ENCODE peak calls at places on chromosomes 3 and 15, in five cellular contexts. X, T, B, U and S are unnamed samples.

GRCh38 chr15:68612979-68613740 is 34.4 kb downstream of the CORO2B start:
- DNase-seq in X (no peak), T (peak; percentile 40), B (no peak), U (no peak), S (no peak)

GRCh38 chr3:36653095-36653494 is 111.3 kb downstream of the DCLK3 start:
- DNase-seq in X (peak; percentile 56), T (no peak), B (no peak), U (no peak), S (no peak)

GRCh38 chr3:143970773-143971366 is 753 bp upstream of the DIPK2A start:
- DNase-seq in X (peak; percentile 39), T (no peak), B (peak; percentile 81), U (peak; percentile 53), S (peak; percentile 43)

GRCh38 chr3:28376424-28376823 is 27.8 kb upstream of the AZI2 start:
- DNase-seq in X (peak; percentile 14), T (peak; percentile 94), B (no peak), U (no peak), S (no peak)

GRCh38 chr15:27017168-27017809 is 46.3 kb downstream of the GABRG3 start:
- DNase-seq in X (peak; percentile 5), T (peak; percentile 65), B (no peak), U (peak; percentile 86), S (peak; percentile 54)

GRCh38 chr15:43794269-43795037 is 2.3 kb downstream of the SERF2 start:
- DNase-seq in X (peak; percentile 44), T (peak; percentile 53), B (no peak), U (no peak), S (no peak)

GRCh38 chr3:49723301-49723630 is 485 bp downstream of the GMPPB start:
- DNase-seq in X (no peak), T (peak; percentile 48), B (no peak), U (no peak), S (peak; percentile 55)

GRCh38 chr3:19149388-19149787 is 1.1 kb downstream of the KCNH8 start:
- DNase-seq in X (no peak), T (peak; percentile 37), B (no peak), U (peak; percentile 47), S (peak; percentile 51)

GRCh38 chr15:40500584-40501330 is 30.0 kb downstream of the CHST14 start:
- DNase-seq in X (peak; percentile 40), T (no peak), B (no peak), U (no peak), S (no peak)

GRCh38 chr3:44893097-44893496 is 18.7 kb downstream of the TGM4 start:
- DNase-seq in X (peak; percentile 39), T (peak; percentile 56), B (no peak), U (no peak), S (no peak)